ENCODE peak calls at places on chromosomes 12 and 14, in five cellular contexts. F is brain microvascular endothelial cell, X is pancreas, R is endodermal cell, A is dorsolateral prefrontal cortex. Z is an unnamed sample.

GRCh38 chr12:19115285-19115684 is 14.2 kb upstream of the PLEKHA5 start:
- DNase-seq in R (no peak), F (no peak), A (no peak), X (no peak), Z (no peak)

GRCh38 chr14:68979722-68980552 is 835 bp upstream of the ACTN1 start:
- DNase-seq in R (peak), X (peak), A (no peak), F (no peak), Z (no peak)

GRCh38 chr14:24576178-24576577 is at the start of gene CTSG:
- DNase-seq in F (no peak), A (no peak), X (no peak), R (no peak), Z (no peak)

GRCh38 chr12:104672501-104673265 is 215.9 kb downstream of the CHST11 start:
- DNase-seq in F (no peak), R (peak), A (no peak), X (no peak), Z (no peak)

GRCh38 chr14:28751467-28752058 is 15.0 kb upstream of the FOXG1 start:
- DNase-seq in R (peak), X (no peak), A (no peak), F (peak), Z (no peak)

GRCh38 chr12:131806654-131807053 is 21.5 kb upstream of the MMP17 start:
- DNase-seq in R (no peak), F (no peak), X (no peak), A (peak), Z (no peak)

GRCh38 chr14:37024166-37024565 is 148.2 kb downstream of the SLC25A21 start:
- DNase-seq in A (no peak), F (no peak), X (no peak), R (no peak), Z (no peak)

GRCh38 chr14:71803539-71804260 is 128.5 kb upstream of the RGS6 start:
- DNase-seq in X (no peak), A (no peak), R (no peak), F (peak), Z (no peak)

GRCh38 chr12:85866929-85867776 is 6.9 kb upstream of the NTS start:
- DNase-seq in R (peak), F (peak), X (no peak), A (no peak), Z (no peak)

GRCh38 chr14:100239200-100239839 is 376 bp downstream of the YY1 start:
- DNase-seq in A (no peak), X (peak), F (no peak), R (peak), Z (no peak)

GRCh38 chr12:112408621-112409020 is 784 bp downstream of the RPL6 start:
- DNase-seq in X (no peak), R (no peak), F (no peak), A (no peak), Z (peak)

GRCh38 chr14:39154594-39155189 is 15.4 kb downstream of the TRAPPC6B start:
- DNase-seq in A (no peak), X (no peak), F (no peak), R (no peak), Z (no peak)

GRCh38 chr14:100138082-100138787 is 21.2 kb downstream of the DEGS2 start:
- DNase-seq in X (no peak), A (peak), R (no peak), F (no peak), Z (no peak)

GRCh38 chr12:5379737-5380496 is 52.0 kb upstream of the NTF3 start:
- DNase-seq in R (peak), A (peak), F (no peak), X (no peak), Z (no peak)

GRCh38 chr12:107335802-107336570 is 242.6 kb upstream of the CRY1 start:
- DNase-seq in F (no peak), A (no peak), R (no peak), X (no peak), Z (no peak)

DNA sequence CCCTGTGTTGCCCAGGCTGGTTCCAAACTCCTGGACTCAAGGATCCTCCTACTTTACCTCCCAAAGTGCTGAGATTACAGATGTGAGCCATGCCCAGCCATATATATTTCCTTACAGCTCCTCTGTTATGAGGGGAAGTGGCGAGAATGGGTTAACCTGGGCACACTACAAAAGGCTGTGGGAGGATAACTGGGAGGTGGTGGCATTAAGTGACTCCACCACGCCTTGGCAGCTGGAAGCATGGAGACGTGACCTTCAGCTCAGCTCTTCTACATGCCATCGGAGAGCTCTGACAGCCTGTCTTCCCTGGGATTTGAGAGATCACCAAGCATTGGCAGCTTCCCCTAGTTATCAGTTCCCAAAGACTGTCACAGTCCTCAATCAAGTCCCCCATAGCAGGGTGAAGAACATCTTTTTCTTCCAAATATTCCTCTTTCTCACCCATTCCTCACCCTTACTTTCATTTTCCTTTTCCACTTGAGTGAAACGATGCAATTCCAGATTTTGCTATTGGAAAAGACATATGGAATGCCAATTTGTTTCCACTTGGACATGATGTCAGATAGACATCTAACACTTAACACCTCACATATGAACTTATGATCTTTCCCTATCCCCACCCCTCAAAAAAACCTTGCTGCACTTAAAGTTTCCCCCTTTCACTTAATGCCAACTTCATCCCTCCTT is 48.5 kb downstream of the PHLDA1 start:
- DNase-seq in F (no peak), A (no peak), X (no peak), R (no peak), Z (no peak)
- H3K4me3 ChIP-seq in F (peak), A (peak), X (no peak), R (no peak), Z (no peak)

GRCh38 chr12:117854339-117855012 is 114.3 kb downstream of the KSR2 start:
- DNase-seq in X (no peak), A (peak), R (peak), F (peak), Z (no peak)
- H3K27ac ChIP-seq in X (no peak), A (no peak), R (no peak), F (no peak), Z (no peak)

GRCh38 chr12:53997324-53998173 is 2.4 kb upstream of the HOXC9 start:
- DNase-seq in X (no peak), A (no peak), F (no peak), R (no peak), Z (no peak)
- H3K4me3 ChIP-seq in X (no peak), A (no peak), F (no peak), R (no peak), Z (no peak)

GRCh38 chr12:47975036-47975620 is 11.7 kb downstream of the TMEM106C start:
- DNase-seq in X (no peak), A (no peak), R (no peak), F (no peak), Z (no peak)

GRCh38 chr12:47970843-47971242 is 7.4 kb downstream of the TMEM106C start:
- DNase-seq in X (no peak), F (no peak), R (no peak), A (no peak), Z (no peak)

GRCh38 chr12:47972895-47973294 is 9.5 kb downstream of the TMEM106C start:
- DNase-seq in R (no peak), F (no peak), X (no peak), A (no peak), Z (no peak)

GRCh38 chr12:47975816-47976215 is 12.4 kb downstream of the TMEM106C start:
- DNase-seq in R (no peak), X (no peak), A (no peak), F (no peak), Z (no peak)

GRCh38 chr12:47973870-47974269 is 10.5 kb downstream of the TMEM106C start:
- DNase-seq in R (no peak), A (no peak), X (no peak), F (no peak), Z (no peak)
- H3K27ac ChIP-seq in R (no peak), A (no peak), X (no peak), F (no peak), Z (no peak)

GRCh38 chr14:76257111-76257803 is 105.5 kb downstream of the GPATCH2L start:
- DNase-seq in X (no peak), F (peak), R (peak), A (no peak), Z (no peak)
- H3K4me3 ChIP-seq in X (no peak), F (no peak), R (no peak), A (no peak), Z (no peak)

GRCh38 chr12:21618566-21618965 is 13.9 kb upstream of the GYS2 start:
- DNase-seq in R (no peak), F (no peak), A (no peak), X (no peak), Z (no peak)
- H3K27ac ChIP-seq in R (no peak), F (no peak), A (no peak), X (no peak), Z (no peak)